ENCODE peak calls at places on chromosomes 12 and 14, in five cellular contexts. T is WTC11, L is K562, X is A549, U is endothelial cell of umbilical vein. N is an unnamed sample.

GRCh38 chr12:88242161-88242925 is 100.2 kb downstream of the TMTC3 start:
- DNase-seq in T (no peak), L (peak; percentile 9), X (peak; percentile 31), U (peak; percentile 89), N (peak; percentile 87)

GRCh38 chr14:64656986-64657385 is 47.2 kb upstream of the PLEKHG3 start:
- DNase-seq in T (no peak), L (no peak), X (no peak), U (no peak), N (no peak)

GRCh38 chr14:91892918-91893527 is 25.7 kb upstream of the TC2N start:
- DNase-seq in T (peak; percentile 62), L (peak; percentile 45), X (peak; percentile 38), U (no peak), N (peak; percentile 23)

GRCh38 chr14:103552011-103552797 is 10.3 kb downstream of the BAG5 start:
- DNase-seq in T (no peak), L (no peak), X (no peak), U (no peak), N (no peak)

GRCh38 chr12:32947203-32947795 is 50.7 kb upstream of the PKP2 start:
- DNase-seq in T (no peak), L (peak; percentile 40), X (peak; percentile 7), U (no peak), N (peak; percentile 3)

GRCh38 chr12:52581481-52581880 is 7.8 kb upstream of the KRT74 start:
- DNase-seq in T (no peak), L (no peak), X (peak; percentile 53), U (no peak), N (no peak)

GRCh38 chr14:88908216-88908615 is 83.8 kb downstream of the TTC8 start:
- DNase-seq in T (no peak), L (no peak), X (no peak), U (peak; percentile 19), N (no peak)

GRCh38 chr14:88786715-88787114 is 6.0 kb downstream of the EML5 start:
- DNase-seq in T (no peak), L (no peak), X (no peak), U (no peak), N (no peak)

GRCh38 chr12:93813972-93814821 is 137.0 kb downstream of the CRADD start:
- DNase-seq in T (no peak), L (peak; percentile 40), X (no peak), U (peak; percentile 74), N (no peak)

GRCh38 chr12:44589697-44590096 is 286.4 kb downstream of the NELL2 start:
- DNase-seq in T (no peak), L (no peak), X (no peak), U (no peak), N (no peak)

GRCh38 chr14:71322660-71323250 is 415.5 kb downstream of the PCNX1 start:
- DNase-seq in T (no peak), L (peak; percentile 30), X (no peak), U (peak; percentile 52), N (no peak)

GRCh38 chr12:18753481-18754117 is 15.7 kb downstream of the CAPZA3 start:
- DNase-seq in T (peak; percentile 38), L (no peak), X (no peak), U (no peak), N (no peak)
- TF ChIP-seq MAX in T (no peak), L (no peak), X (no peak), U (no peak), N (no peak)

DNA sequence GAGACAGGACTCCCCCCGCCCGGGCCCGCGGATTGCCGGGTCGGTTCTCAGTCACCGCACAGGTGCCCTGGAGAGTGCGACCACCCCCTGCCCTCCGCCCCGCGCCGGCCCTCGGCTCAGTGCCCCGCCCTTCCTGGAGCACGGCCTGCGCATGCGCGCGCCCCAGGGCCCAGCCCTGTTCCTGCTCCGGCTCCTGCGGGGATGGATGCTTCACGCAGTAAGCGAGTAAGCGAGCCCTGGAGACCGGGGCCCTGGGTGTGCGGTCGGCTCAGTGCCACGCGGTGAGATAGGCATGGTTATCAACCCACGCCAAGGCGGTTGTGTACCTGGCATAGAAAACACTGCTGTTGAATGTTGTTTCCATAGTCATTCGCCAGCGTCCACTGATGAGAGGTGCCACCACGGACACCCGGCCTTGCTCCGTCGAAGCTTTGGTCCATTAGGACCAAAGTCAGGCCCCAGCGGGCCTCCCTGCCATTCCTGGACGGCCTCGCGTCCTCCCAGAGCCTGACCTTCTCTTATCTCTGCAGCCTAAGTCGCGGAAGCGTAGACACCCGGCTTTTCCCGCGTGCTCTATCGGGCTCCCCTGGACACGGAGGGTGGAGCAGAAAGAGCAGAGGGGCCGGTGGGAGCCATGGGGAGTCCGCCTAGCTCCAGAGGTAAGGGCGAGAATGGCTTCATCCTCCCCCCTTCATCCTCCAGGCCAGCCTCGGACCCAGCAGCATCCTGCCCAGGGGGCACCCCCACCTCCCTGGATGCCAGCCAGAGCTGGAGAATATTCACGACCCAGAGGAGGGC is 90.6 kb downstream of the PAPOLA start:
- DNase-seq in T (peak; percentile 80), L (peak; percentile 57), X (peak; percentile 89), U (peak; percentile 34), N (no peak)
- TF ChIP-seq MAX in T (peak; percentile 71), L (no peak), X (peak; percentile 73), U (no peak), N (no peak)

DNA sequence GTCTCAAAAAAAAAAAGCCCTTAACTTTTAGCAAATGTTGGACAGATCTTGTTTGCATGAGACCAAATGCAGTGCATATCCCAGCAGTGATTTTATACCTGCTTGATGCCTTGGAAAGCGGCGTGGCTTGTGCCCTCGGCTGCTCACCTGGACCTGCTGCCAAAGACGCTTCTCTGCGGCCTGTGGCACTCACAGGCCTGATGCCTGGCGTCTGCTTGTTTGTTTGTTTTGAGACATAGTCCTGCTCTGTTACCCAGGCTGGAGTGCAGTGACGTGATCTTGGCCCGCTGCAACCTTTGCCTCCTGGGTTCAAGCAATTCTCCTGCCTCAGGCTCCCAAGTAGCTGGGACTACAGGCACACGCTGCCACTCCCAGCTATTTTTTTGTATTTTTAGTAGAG is 5.2 kb downstream of the PGAM5 start:
- DNase-seq in T (no peak), L (no peak), X (no peak), U (no peak), N (no peak)
- TF ChIP-seq MAX in T (no peak), L (no peak), X (no peak), U (no peak), N (no peak)

DNA sequence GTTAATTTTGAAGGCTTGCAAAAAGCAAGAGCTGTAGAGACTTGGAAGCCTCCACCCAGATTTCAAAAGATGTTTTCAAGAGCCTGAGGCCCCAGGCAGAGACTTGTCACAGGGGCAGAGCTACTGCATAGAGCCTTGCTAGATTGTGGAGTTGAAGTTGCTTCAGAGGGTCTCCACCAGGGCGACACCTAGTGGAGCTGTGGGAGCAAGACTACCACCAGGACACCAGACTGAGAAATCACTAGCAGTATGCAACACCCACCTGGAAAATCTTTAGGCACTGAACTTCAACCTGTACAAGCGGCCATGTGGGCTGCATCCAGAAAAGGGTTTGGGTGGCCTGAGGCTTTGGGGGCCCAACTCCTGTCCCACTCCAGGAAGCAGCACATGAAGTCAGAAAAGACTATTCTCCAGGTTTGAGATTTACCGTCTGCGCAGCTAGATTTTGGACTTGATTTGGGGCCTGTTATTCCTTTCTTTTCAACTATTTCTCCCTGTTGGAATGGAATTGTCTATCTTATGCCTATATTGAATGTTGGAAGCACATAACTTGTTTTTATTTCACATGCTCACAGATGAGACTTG is 508.5 kb downstream of the FLRT2 start:
- DNase-seq in T (peak; percentile 69), L (peak; percentile 9), X (peak; percentile 9), U (peak; percentile 46), N (no peak)
- TF ChIP-seq MAX in T (no peak), L (no peak), X (no peak), U (no peak), N (no peak)

GRCh38 chr12:65941388-65941787 is 117.1 kb downstream of the HMGA2 start:
- DNase-seq in T (no peak), L (no peak), X (no peak), U (peak; percentile 79), N (no peak)
- TF ChIP-seq MAX in T (no peak), L (no peak), X (no peak), U (no peak), N (no peak)

GRCh38 chr14:30317729-30318128 is 241.2 kb upstream of the G2E3 start:
- DNase-seq in T (no peak), L (no peak), X (no peak), U (no peak), N (no peak)

DNA sequence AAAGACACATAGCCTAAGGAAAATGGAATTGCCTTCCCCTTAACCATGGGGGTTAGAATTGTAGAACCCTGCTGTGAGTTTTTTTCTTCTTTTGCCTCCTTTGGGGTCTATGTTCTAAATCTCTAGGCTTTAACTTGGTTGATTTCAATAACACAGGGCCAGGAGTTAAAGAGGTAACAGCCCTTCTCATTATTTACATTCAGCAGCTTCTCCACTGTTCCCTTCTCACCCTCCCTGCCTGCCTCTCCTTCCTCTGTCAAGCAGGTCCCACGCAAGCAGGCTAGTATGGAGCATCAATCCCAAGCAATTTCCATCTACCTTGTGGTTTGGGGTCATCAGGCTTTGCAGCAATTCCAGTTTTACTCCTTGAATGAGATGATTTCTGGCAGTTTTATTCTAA is 236.1 kb upstream of the G2E3 start:
- DNase-seq in T (no peak), L (no peak), X (no peak), U (no peak), N (no peak)
- TF ChIP-seq MAX in T (no peak), L (no peak), X (no peak), U (no peak), N (no peak)

DNA sequence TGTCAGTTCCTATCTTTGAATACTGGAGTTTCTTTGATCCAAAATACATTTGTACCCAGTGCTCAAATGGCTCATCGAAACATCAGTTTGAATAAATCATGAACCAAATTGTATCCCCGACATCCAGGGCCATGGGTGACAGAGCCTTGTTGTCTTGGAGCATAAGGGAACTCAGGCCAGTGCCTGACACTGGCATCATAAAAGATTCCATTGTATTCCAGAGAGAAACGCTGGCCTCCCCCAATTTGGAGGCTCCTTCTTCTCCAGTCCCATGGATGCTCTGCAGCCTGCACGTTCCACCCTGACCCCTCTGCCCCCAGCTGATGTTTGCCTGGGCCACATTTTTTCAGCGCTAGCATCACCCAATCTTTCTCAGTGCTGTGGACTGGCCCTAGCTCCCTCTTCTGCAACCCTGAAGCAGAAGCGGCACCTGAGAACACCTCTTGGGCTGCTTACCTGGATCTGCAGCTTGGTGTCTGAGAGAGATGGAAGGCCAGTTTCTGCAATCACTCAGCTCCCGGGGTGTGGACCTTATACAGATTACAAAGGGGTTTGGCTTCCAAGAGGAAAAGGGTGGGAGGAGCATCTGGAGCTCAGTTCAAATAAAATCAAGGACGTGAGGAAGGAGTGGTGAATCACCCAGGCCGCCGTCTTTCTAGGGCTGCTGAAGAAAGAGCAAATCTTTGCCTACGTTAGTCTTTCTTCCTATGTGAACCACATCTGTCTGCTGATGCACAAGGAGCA is at the start of gene RNASE1:
- DNase-seq in T (no peak), L (peak; percentile 65), X (peak; percentile 6), U (peak; percentile 85), N (no peak)
- TF ChIP-seq MAX in T (no peak), L (no peak), X (no peak), U (no peak), N (no peak)

DNA sequence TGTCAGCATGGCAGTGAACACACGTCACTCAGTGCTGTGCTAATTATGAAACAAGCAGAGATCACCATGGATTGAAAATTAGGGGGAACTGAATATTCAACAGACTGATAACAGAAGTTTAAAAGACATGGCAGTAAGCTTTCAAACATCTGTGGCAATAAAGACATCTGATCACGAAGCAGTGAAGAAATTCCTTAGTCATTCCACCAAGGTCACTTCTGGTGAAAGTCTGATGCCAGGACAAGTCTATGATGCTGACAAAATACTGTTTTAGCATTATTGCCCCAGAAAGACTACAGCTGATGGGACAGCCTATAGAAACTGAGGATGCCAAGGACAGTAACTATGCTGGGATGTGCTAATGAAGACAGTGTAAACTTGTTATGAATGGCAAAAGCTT is 126.9 kb upstream of the RBM19 start:
- DNase-seq in T (no peak), L (no peak), X (no peak), U (no peak), N (no peak)
- TF ChIP-seq MAX in T (no peak), L (no peak), X (no peak), U (no peak), N (no peak)

N was measured in HCT116.